ENCODE peak calls at places on chromosomes 11 and 22, in five cellular contexts. F, G, V, A and Z are unnamed samples.

GRCh38 chr11:73866095-73866579 is 10.5 kb downstream of the COA4 start:
- DNase-seq in F (no peak), G (no peak), V (peak), A (peak), Z (no peak)

GRCh38 chr11:83034673-83035014 is 37.1 kb downstream of the RAB30 start:
- DNase-seq in F (no peak), G (no peak), V (no peak), A (no peak), Z (no peak)

GRCh38 chr22:21100149-21101032 is 54.6 kb downstream of the LRRC74B start:
- DNase-seq in F (no peak), G (no peak), V (no peak), A (no peak), Z (no peak)

GRCh38 chr11:65538915-65539374 is 14.1 kb downstream of the SCYL1 start:
- DNase-seq in F (no peak), G (no peak), V (no peak), A (no peak), Z (no peak)

GRCh38 chr22:41358927-41359326 is 22.8 kb upstream of the TEF start:
- DNase-seq in F (no peak), G (no peak), V (no peak), A (no peak), Z (no peak)

GRCh38 chr11:77823775-77824174 is 2.8 kb downstream of the AAMDC start:
- DNase-seq in F (no peak), G (no peak), V (peak), A (no peak), Z (no peak)

GRCh38 chr22:48761546-48761945 is 1066.1 kb downstream of the BRD1 start:
- DNase-seq in F (no peak), G (peak), V (no peak), A (no peak), Z (no peak)

GRCh38 chr11:35946766-35947165 is 2.9 kb downstream of the LDLRAD3 start:
- DNase-seq in F (no peak), G (no peak), V (no peak), A (no peak), Z (no peak)

GRCh38 chr11:84420261-84420660 is 1134.1 kb upstream of the CCDC90B start:
- DNase-seq in F (no peak), G (no peak), V (no peak), A (no peak), Z (no peak)

DNA sequence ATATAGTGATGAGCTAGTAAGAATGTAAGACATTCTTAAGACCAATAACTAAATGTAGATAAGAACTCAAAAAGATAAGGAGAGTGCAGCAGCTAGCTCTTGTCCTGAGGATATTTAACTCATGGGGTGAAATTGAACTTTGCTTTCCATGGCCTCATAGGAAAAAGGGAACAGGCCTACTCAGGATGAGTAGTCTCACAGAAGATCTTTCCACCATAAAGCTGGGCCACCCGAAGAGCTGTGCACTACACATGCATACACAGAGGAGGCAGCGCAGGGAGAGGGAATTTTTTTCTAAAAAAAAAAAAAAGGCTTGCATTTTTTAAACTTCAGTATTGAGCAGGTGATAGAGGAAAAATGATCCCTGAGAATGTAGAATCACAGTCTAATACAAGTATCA is 59.9 kb upstream of the CFAP300 start:
- DNase-seq in F (no peak), G (no peak), V (no peak), A (no peak), Z (no peak)
- TF ChIP-seq CTCF in F (no peak), G (no peak), V (peak), A (peak), Z (no peak)

DNA sequence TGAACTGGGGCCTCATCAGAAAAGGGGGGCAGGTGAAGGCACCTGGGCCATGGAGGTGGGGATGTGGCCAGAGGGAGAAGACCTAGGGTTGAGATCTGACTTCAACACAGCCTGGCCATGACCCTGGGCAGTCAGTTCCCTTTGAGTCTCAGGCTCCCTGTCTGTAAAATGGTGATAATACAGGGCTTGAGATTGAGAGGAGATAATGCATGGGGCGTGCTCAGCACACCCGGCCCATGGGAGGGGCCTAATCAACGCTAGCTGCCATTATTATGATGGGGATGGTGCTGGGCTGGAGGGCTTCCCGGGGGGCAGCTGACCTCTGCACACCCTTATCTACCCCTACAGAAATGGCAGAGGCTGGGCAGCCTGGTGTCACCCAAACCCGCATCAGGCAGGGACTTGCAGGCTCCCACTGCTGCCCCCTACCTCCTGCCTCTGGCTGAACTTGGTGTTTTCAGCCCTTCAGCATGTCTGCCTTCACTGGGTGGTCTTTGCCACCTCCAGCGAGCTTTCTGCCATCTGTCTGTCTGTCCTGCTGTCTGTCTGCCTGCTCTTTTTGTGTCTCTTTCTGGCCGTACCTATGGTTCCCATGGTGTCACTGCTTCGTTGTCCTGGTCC is 84.5 kb downstream of the CACNA1I start:
- DNase-seq in F (no peak), G (no peak), V (no peak), A (no peak), Z (no peak)
- TF ChIP-seq CTCF in F (peak), G (no peak), V (peak), A (peak), Z (no peak)

GRCh38 chr11:119999220-119999619 is 138.7 kb downstream of the TRIM29 start:
- DNase-seq in F (no peak), G (no peak), V (no peak), A (peak), Z (no peak)
- TF ChIP-seq CTCF in F (peak), G (no peak), V (peak), A (peak), Z (no peak)

DNA sequence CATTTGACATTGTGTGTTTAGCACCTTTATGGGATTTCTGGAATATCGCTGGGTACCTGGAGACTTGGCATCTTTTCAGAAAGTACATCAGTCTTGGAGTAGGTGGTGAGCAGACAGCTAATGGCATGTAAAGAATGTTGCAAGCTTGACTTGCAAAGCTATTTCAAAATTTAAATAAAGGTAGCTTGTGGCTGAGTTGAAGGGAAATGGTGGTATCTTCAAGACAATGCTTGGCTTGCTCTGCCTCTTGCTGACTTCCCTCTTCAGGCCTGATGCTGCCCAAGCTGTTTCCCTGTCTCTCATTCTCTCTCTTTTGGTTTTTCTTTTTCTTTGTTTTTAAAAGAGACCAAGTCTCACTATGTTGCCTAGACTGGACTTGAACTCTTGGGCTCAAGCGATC is 13.2 kb downstream of the ZNRF3 start:
- DNase-seq in F (no peak), G (no peak), V (no peak), A (peak), Z (no peak)
- TF ChIP-seq CTCF in F (no peak), G (no peak), V (no peak), A (no peak), Z (no peak)

GRCh38 chr11:118884613-118885274 is 1.1 kb downstream of the CXCR5 start:
- DNase-seq in F (no peak), G (no peak), V (no peak), A (no peak), Z (no peak)

GRCh38 chr11:118883004-118883367 is 706 bp upstream of the CXCR5 start:
- DNase-seq in F (no peak), G (no peak), V (no peak), A (no peak), Z (no peak)

GRCh38 chr11:118882489-118882888 is 1.2 kb upstream of the CXCR5 start:
- DNase-seq in F (no peak), G (no peak), V (no peak), A (no peak), Z (no peak)

GRCh38 chr11:118885319-118885718 is 1.6 kb downstream of the CXCR5 start:
- DNase-seq in F (no peak), G (no peak), V (no peak), A (no peak), Z (no peak)

DNA sequence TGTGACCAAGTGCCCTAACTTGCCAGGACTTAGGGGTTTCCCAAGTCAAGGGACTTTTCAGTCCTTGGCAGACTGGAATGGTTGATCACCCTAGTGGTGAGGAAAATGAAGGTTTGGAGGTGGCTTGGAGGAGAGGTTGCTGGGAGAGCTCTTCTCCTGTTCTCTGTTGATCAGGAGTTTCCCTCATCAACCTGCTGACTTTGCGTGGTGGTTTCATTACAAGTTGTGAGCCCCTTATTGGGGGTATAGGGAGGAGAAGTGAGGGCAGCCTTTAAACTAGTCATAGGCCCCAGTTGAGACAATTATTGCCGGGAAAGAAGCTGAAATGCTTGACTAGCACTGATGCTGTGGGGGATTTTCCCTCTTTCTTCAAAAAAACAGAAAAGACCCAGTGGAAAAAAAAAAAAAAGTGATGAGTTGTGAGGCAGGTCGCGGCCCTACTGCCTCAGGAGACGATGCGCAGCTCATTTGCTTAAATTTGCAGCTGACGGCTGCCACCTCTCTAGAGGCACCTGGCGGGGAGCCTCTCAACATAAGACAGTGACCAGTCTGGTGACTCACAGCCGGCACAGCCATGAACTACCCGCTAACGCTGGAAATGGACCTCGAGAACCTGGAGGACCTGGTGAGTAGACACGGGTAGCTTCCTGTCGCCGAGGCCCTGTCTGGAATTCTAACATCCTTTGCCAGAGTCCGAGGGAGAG is at the start of gene CXCR5:
- DNase-seq in F (no peak), G (no peak), V (no peak), A (no peak), Z (peak)
- TF ChIP-seq CTCF in F (peak), G (no peak), V (no peak), A (peak), Z (peak)

DNA sequence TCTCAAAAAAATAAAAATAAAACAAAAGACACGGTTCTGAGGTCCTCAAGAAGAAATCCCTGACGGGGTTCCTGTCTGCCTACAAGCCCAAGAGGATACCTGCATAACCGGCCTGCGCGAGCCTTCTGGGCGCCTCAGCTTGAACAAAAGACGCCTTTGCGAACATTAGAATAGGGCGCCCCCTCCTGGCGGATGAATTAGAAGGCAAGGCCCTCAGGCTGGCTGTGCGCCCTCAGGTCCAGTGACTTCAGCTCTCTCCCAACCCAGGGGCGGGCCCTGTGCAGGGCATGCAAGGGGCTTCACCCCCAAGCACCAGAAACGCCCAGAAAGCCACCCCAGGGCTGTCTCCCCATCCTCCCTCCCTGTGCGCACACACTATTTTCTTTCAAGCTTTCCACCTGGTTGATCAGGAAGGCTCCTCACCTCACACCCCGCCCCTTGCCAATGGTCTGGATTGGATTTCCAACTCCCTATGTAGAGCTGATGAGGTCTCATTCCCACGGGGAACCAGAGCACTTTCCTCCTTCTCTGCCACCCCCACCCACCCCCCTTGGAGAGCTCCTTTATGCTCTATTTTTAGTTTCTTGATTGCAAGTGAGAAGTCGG is 273.3 kb downstream of the BUD13 start:
- DNase-seq in F (no peak), G (peak), V (peak), A (peak), Z (peak)
- TF ChIP-seq CTCF in F (peak), G (peak), V (peak), A (peak), Z (peak)

GRCh38 chr11:109641549-109641948 is 219.6 kb downstream of the C11orf87 start:
- DNase-seq in F (peak), G (no peak), V (peak), A (peak), Z (no peak)
- TF ChIP-seq CTCF in F (peak), G (no peak), V (peak), A (peak), Z (peak)

DNA sequence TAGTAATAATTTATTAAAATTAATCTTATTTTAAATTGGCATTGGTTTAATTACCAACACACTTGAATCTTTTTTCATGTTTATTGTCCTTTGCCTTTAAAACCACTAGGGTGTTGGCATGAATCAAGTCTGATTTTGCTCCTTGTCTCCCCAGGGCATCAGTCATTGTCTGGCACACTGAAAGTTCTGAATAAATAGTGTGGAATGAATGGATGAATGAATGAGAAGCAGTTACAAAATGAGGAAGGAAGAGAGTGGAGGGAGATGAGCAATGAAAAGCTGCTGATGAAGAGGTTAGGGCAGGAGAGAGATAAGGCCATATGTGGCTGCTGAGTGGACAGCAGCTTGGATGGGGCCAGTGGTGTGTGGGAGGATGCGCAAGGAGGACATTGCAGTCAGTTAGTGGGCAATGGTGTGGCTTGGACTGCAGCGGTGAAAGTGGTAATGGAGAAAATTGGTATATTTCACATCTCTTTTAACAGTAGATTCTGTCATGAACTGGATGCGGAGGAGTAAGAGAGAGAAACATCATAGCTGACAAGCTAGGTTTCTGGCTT is 132.0 kb downstream of the SPON1 start:
- DNase-seq in F (no peak), G (no peak), V (no peak), A (no peak), Z (no peak)
- TF ChIP-seq CTCF in F (no peak), G (no peak), V (no peak), A (no peak), Z (no peak)